ENCODE peak calls at places on chromosomes 6 and 20, in ten cellular contexts. One of them, this sample, is unnamed.

GRCh38 chr6:105069821-105070445 is 109.9 kb downstream of the POPDC3 start:
- DNase-seq in mammary epithelial cell: peak; percentile 16
- DNase-seq in upper lobe of left lung: no peak
- DNase-seq in astrocyte: no peak
- DNase-seq in stomach: no peak
- DNase-seq in lung: no peak
- DNase-seq in AG10803: no peak
- DNase-seq in IMR-90: no peak
- DNase-seq in Peyer's patch: no peak
- DNase-seq in A549: no peak
- DNase-seq in this sample: no peak

GRCh38 chr6:90136850-90137249 is 159.8 kb downstream of the BACH2 start:
- DNase-seq in mammary epithelial cell: no peak
- DNase-seq in upper lobe of left lung: no peak
- DNase-seq in astrocyte: no peak
- DNase-seq in stomach: no peak
- DNase-seq in lung: no peak
- DNase-seq in AG10803: no peak
- DNase-seq in IMR-90: no peak
- DNase-seq in Peyer's patch: no peak
- DNase-seq in A549: no peak
- DNase-seq in this sample: no peak

GRCh38 chr6:12749531-12750379 is 33.2 kb downstream of the PHACTR1 start:
- DNase-seq in mammary epithelial cell: no peak
- DNase-seq in upper lobe of left lung: no peak
- DNase-seq in astrocyte: no peak
- DNase-seq in stomach: no peak
- DNase-seq in lung: no peak
- DNase-seq in AG10803: peak; percentile 23
- DNase-seq in IMR-90: no peak
- DNase-seq in Peyer's patch: no peak
- DNase-seq in A549: no peak
- DNase-seq in this sample: no peak

GRCh38 chr6:22470454-22471368 is 98.7 kb upstream of the HDGFL1 start:
- DNase-seq in mammary epithelial cell: peak; percentile 43
- DNase-seq in upper lobe of left lung: peak; percentile 62
- DNase-seq in astrocyte: peak; percentile 59
- DNase-seq in stomach: peak; percentile 80
- DNase-seq in lung: peak; percentile 68
- DNase-seq in AG10803: peak; percentile 32
- DNase-seq in IMR-90: peak; percentile 51
- DNase-seq in Peyer's patch: no peak
- DNase-seq in A549: peak; percentile 1
- DNase-seq in this sample: peak; percentile 72

GRCh38 chr20:4730782-4731181 is 9.1 kb downstream of the PRND start:
- DNase-seq in mammary epithelial cell: no peak
- DNase-seq in upper lobe of left lung: no peak
- DNase-seq in astrocyte: no peak
- DNase-seq in stomach: no peak
- DNase-seq in lung: no peak
- DNase-seq in AG10803: no peak
- DNase-seq in IMR-90: peak; percentile 11
- DNase-seq in Peyer's patch: no peak
- DNase-seq in A549: no peak
- DNase-seq in this sample: peak; percentile 24

GRCh38 chr20:11178946-11179654 is 505.3 kb upstream of the JAG1 start:
- DNase-seq in mammary epithelial cell: peak; percentile 98
- DNase-seq in upper lobe of left lung: no peak
- DNase-seq in astrocyte: peak; percentile 89
- DNase-seq in stomach: no peak
- DNase-seq in lung: no peak
- DNase-seq in AG10803: peak; percentile 40
- DNase-seq in IMR-90: peak; percentile 88
- DNase-seq in Peyer's patch: no peak
- DNase-seq in A549: peak; percentile 28
- DNase-seq in this sample: peak; percentile 89

GRCh38 chr20:39195495-39196129 is 233.5 kb downstream of the DHX35 start:
- DNase-seq in mammary epithelial cell: no peak
- DNase-seq in upper lobe of left lung: no peak
- DNase-seq in astrocyte: no peak
- DNase-seq in stomach: no peak
- DNase-seq in lung: no peak
- DNase-seq in AG10803: no peak
- DNase-seq in IMR-90: no peak
- DNase-seq in Peyer's patch: no peak
- DNase-seq in A549: no peak
- DNase-seq in this sample: no peak

GRCh38 chr6:138007014-138007472 is 100.2 kb downstream of the PERP start:
- DNase-seq in mammary epithelial cell: peak; percentile 85
- DNase-seq in upper lobe of left lung: no peak
- DNase-seq in astrocyte: peak; percentile 17
- DNase-seq in stomach: peak; percentile 40
- DNase-seq in lung: no peak
- DNase-seq in AG10803: peak; percentile 11
- DNase-seq in IMR-90: peak; percentile 33
- DNase-seq in Peyer's patch: no peak
- DNase-seq in A549: peak; percentile 46
- DNase-seq in this sample: peak; percentile 57

GRCh38 chr6:79233611-79234149 is 802 bp downstream of the HMGN3 start:
- DNase-seq in mammary epithelial cell: peak; percentile 88
- DNase-seq in upper lobe of left lung: peak; percentile 93
- DNase-seq in astrocyte: peak; percentile 80
- DNase-seq in stomach: peak; percentile 88
- DNase-seq in lung: peak; percentile 90
- DNase-seq in AG10803: peak; percentile 86
- DNase-seq in IMR-90: peak; percentile 82
- DNase-seq in Peyer's patch: peak; percentile 78
- DNase-seq in A549: peak; percentile 74
- DNase-seq in this sample: peak; percentile 93

GRCh38 chr6:155171109-155171746 is 92.6 kb upstream of the CLDN20 start:
- DNase-seq in mammary epithelial cell: peak; percentile 90
- DNase-seq in upper lobe of left lung: no peak
- DNase-seq in astrocyte: peak; percentile 94
- DNase-seq in stomach: no peak
- DNase-seq in lung: no peak
- DNase-seq in AG10803: peak; percentile 96
- DNase-seq in IMR-90: peak; percentile 89
- DNase-seq in Peyer's patch: no peak
- DNase-seq in A549: peak; percentile 50
- DNase-seq in this sample: peak; percentile 93

GRCh38 chr6:10101551-10102252 is 313.2 kb downstream of the TFAP2A start:
- DNase-seq in mammary epithelial cell: peak; percentile 70
- DNase-seq in upper lobe of left lung: no peak
- DNase-seq in astrocyte: peak; percentile 3
- DNase-seq in stomach: no peak
- DNase-seq in lung: no peak
- DNase-seq in AG10803: no peak
- DNase-seq in IMR-90: no peak
- DNase-seq in Peyer's patch: no peak
- DNase-seq in A549: no peak
- DNase-seq in this sample: no peak

GRCh38 chr6:44202332-44202971 is 14.3 kb upstream of the MYMX start:
- DNase-seq in mammary epithelial cell: no peak
- DNase-seq in upper lobe of left lung: no peak
- DNase-seq in astrocyte: no peak
- DNase-seq in stomach: no peak
- DNase-seq in lung: no peak
- DNase-seq in AG10803: no peak
- DNase-seq in IMR-90: no peak
- DNase-seq in Peyer's patch: no peak
- DNase-seq in A549: no peak
- DNase-seq in this sample: no peak

GRCh38 chr20:1844723-1845523 is 50.3 kb upstream of the SIRPA start:
- DNase-seq in mammary epithelial cell: no peak
- DNase-seq in upper lobe of left lung: peak; percentile 69
- DNase-seq in astrocyte: peak; percentile 43
- DNase-seq in stomach: peak; percentile 35
- DNase-seq in lung: peak; percentile 50
- DNase-seq in AG10803: peak; percentile 55
- DNase-seq in IMR-90: peak; percentile 92
- DNase-seq in Peyer's patch: peak; percentile 73
- DNase-seq in A549: no peak
- DNase-seq in this sample: peak; percentile 40

DNA sequence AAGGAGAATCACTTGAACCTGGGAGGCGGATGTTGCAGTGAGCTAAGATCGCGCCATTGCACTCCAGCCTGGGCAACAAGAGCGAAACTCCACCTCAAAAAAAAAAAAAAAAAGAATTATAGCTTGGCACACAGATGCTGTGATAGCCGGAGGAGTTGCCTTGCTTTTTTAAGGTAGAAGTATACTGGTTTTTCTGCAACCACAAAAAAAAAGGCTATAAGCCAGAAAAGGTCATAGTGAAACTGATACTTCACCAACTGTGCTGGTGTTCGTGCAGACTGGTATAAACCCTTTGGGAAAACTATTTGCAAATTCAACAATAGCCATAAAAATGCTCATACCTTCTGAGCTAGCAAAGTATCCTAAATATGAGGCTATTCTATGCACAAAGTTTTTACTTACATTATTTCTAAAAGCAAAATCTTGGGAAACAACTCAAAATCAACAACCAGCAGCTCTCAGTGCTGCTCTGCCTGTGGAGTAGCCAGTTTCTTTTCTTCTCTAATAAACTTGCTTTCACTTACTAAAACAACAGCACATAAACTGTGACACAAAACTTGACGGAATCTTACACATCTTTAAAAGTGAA is 44.0 kb downstream of the B4GALT5 start:
- DNase-seq in mammary epithelial cell: no peak
- DNase-seq in upper lobe of left lung: no peak
- DNase-seq in astrocyte: no peak
- DNase-seq in stomach: no peak
- DNase-seq in lung: no peak
- DNase-seq in AG10803: peak; percentile 38
- DNase-seq in IMR-90: no peak
- DNase-seq in Peyer's patch: no peak
- DNase-seq in A549: no peak
- DNase-seq in this sample: no peak
- H3K4me3 ChIP-seq in mammary epithelial cell: no peak overlapping the region
- H3K4me3 ChIP-seq in upper lobe of left lung: peak overlapping the region; percentile 25
- H3K4me3 ChIP-seq in astrocyte: no peak overlapping the region
- H3K4me3 ChIP-seq in stomach: peak overlapping the region; percentile 0
- H3K4me3 ChIP-seq in lung: no peak overlapping the region
- H3K4me3 ChIP-seq in AG10803: no peak overlapping the region
- H3K4me3 ChIP-seq in IMR-90: no peak overlapping the region
- H3K4me3 ChIP-seq in Peyer's patch: peak overlapping the region; percentile 16
- H3K4me3 ChIP-seq in A549: no peak overlapping the region
- H3K4me3 ChIP-seq in this sample: no peak overlapping the region

DNA sequence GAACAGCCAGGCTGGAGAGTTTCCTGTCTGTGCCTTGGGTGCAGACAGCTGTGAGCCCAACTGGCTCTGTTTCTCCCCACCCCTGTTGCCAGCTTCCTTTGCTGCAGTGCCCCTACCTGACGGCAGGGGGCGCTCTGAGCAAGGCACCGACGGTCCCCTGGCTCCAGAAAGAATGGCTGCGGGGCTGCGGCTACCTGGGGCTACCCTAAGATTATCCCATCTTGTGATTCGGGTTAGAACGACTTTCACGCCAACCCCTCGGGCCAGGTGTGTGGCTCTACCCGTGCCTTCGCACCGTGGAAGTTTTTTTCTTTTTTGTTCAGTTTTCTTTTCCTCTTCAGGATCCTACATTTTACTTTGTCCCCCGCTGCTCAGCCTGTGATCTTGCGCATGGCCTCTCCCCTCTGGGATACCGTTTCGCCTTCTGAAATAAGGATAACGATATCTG is 33.4 kb upstream of the AAR2 start:
- DNase-seq in mammary epithelial cell: peak; percentile 33
- DNase-seq in upper lobe of left lung: peak; percentile 64
- DNase-seq in astrocyte: peak; percentile 8
- DNase-seq in stomach: peak; percentile 74
- DNase-seq in lung: peak; percentile 63
- DNase-seq in AG10803: peak; percentile 40
- DNase-seq in IMR-90: peak; percentile 19
- DNase-seq in Peyer's patch: peak; percentile 64
- DNase-seq in A549: peak; percentile 89
- DNase-seq in this sample: peak; percentile 53
- TF ChIP-seq CTCF in mammary epithelial cell: peak; percentile 96
- TF ChIP-seq CTCF in upper lobe of left lung: peak; percentile 96
- TF ChIP-seq CTCF in astrocyte: peak; percentile 89
- TF ChIP-seq CTCF in stomach: no peak
- TF ChIP-seq CTCF in lung: peak; percentile 87
- TF ChIP-seq CTCF in AG10803: peak; percentile 97
- TF ChIP-seq CTCF in IMR-90: peak; percentile 91
- TF ChIP-seq CTCF in Peyer's patch: peak; percentile 88
- TF ChIP-seq CTCF in A549: peak; percentile 90
- TF ChIP-seq CTCF in this sample: peak; percentile 100

DNA sequence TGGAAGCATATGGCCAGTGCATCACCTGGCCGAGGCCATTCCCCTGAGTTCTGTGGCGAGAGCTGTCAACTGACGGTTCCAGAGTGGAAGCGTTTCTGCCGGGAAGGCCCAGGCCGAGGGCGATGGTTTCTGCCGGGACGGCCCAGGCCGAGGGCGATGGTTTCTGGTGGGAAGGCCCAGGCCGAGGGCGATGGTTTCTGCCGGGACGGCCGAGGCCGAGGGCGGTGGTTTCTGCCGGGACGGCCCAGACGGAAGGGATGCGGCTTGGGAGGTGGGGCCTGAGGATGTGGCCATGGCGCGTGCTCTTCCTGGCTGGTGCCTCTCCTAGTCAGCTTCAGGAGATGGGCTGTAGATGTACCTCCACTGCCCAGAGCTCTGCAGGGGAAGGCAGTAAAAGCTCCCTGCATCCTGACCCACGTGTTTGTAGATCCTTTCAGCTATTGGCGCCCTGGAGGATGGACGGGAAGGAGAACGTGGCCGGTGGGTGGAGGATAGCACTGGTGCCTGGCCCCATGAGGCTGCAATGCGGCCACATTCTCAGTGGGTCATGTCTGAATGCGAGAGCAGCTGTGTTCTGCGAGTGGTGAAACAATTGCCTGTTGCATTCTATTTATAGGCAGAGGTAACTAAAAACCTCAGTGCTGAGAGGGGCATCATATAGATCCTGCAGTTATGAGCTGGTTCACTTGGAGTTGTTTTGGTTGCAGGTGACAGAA is 12.8 kb downstream of the TPD52L2 start:
- DNase-seq in mammary epithelial cell: no peak
- DNase-seq in upper lobe of left lung: no peak
- DNase-seq in astrocyte: no peak
- DNase-seq in stomach: no peak
- DNase-seq in lung: no peak
- DNase-seq in AG10803: no peak
- DNase-seq in IMR-90: no peak
- DNase-seq in Peyer's patch: no peak
- DNase-seq in A549: no peak
- DNase-seq in this sample: no peak
- H3K4me3 ChIP-seq in mammary epithelial cell: no peak overlapping the region
- H3K4me3 ChIP-seq in upper lobe of left lung: no peak overlapping the region
- H3K4me3 ChIP-seq in astrocyte: no peak overlapping the region
- H3K4me3 ChIP-seq in stomach: no peak overlapping the region
- H3K4me3 ChIP-seq in lung: no peak overlapping the region
- H3K4me3 ChIP-seq in AG10803: no peak overlapping the region
- H3K4me3 ChIP-seq in IMR-90: no peak overlapping the region
- H3K4me3 ChIP-seq in Peyer's patch: no peak overlapping the region
- H3K4me3 ChIP-seq in A549: no peak overlapping the region
- H3K4me3 ChIP-seq in this sample: no peak overlapping the region

DNA sequence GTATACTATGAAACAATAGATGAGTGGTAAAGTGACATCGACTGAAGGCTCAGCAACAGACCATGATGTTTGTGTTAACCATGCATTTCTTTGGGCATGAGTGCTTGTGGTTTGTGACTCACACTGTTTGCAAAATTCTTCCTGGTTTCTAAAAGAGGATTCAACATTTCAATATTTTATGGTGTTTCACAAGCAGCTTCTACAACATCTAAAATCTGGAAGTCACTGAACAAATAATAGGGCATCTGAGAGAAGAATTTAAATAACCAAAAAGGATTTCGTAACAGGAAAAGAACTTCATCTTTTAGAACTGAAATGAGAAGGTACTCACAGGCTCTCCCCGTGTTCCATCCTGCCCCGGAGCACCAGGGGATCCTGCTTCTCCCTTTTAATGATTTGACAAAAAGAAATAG is 146.2 kb downstream of the COL21A1 start:
- DNase-seq in mammary epithelial cell: peak; percentile 94
- DNase-seq in upper lobe of left lung: peak; percentile 32
- DNase-seq in astrocyte: peak; percentile 97
- DNase-seq in stomach: no peak
- DNase-seq in lung: no peak
- DNase-seq in AG10803: peak; percentile 97
- DNase-seq in IMR-90: peak; percentile 94
- DNase-seq in Peyer's patch: no peak
- DNase-seq in A549: peak; percentile 9
- DNase-seq in this sample: peak; percentile 92
- TF ChIP-seq CTCF in mammary epithelial cell: no peak
- TF ChIP-seq CTCF in upper lobe of left lung: no peak
- TF ChIP-seq CTCF in astrocyte: no peak
- TF ChIP-seq CTCF in stomach: no peak
- TF ChIP-seq CTCF in lung: no peak
- TF ChIP-seq CTCF in AG10803: no peak
- TF ChIP-seq CTCF in IMR-90: no peak
- TF ChIP-seq CTCF in Peyer's patch: no peak
- TF ChIP-seq CTCF in A549: no peak
- TF ChIP-seq CTCF in this sample: no peak

This sample was measured in cardiac fibroblast.